ENCODE peak calls at places on chromosomes 16 and 17, in six cellular contexts. Q is effector memory CD4-positive, alpha-beta T cell; M is sigmoid colon; X is aorta; A is mesendoderm; G is breast epithelium. Y is an unnamed sample.

GRCh38 chr16:50448522-50448921 is 79.7 kb upstream of the BRD7 start:
- DNase-seq in X (no peak), G (no peak), Q (no peak), M (peak), A (peak), Y (no peak)

GRCh38 chr16:74837056-74837455 is 62.4 kb upstream of the FA2H start:
- DNase-seq in M (no peak), G (no peak), A (no peak), X (no peak), Q (no peak), Y (no peak)

GRCh38 chr16:75192606-75193264 is 14.2 kb downstream of the CTRB2 start:
- DNase-seq in Q (no peak), A (no peak), G (peak), X (peak), M (no peak), Y (no peak)

GRCh38 chr17:48995871-48996695 is 1.1 kb upstream of the IGF2BP1 start:
- DNase-seq in M (no peak), A (peak), X (no peak), Q (no peak), G (no peak), Y (peak)

GRCh38 chr17:58391302-58391984 is 25.9 kb downstream of the RNF43 start:
- DNase-seq in G (peak), Q (no peak), M (no peak), A (no peak), X (no peak), Y (no peak)

GRCh38 chr16:4327782-4328579 is 12.1 kb downstream of the GLIS2 start:
- DNase-seq in X (peak), M (peak), A (peak), Q (peak), G (peak), Y (no peak)

GRCh38 chr16:28157768-28158535 is 53.8 kb downstream of the XPO6 start:
- DNase-seq in A (no peak), Q (no peak), X (no peak), M (no peak), G (no peak), Y (no peak)

GRCh38 chr17:45129426-45129939 is 2.8 kb downstream of the PLCD3 start:
- DNase-seq in X (no peak), A (peak), Q (no peak), M (peak), G (peak), Y (no peak)

GRCh38 chr16:79754081-79754872 is 153.7 kb upstream of the MAF start:
- DNase-seq in G (no peak), X (no peak), M (no peak), A (peak), Q (no peak), Y (no peak)

GRCh38 chr16:2821483-2822157 is 4.6 kb downstream of the PRSS21 start:
- DNase-seq in A (no peak), G (no peak), X (peak), Q (no peak), M (peak), Y (no peak)

GRCh38 chr16:55487048-55487803 is 8.2 kb downstream of the MMP2 start:
- DNase-seq in M (peak), Q (no peak), X (no peak), A (no peak), G (no peak), Y (no peak)

GRCh38 chr16:16025214-16025968 is 76.0 kb downstream of the ABCC1 start:
- DNase-seq in A (no peak), M (no peak), X (peak), G (peak), Q (peak), Y (no peak)

GRCh38 chr17:31538080-31538762 is 146.7 kb downstream of the RAB11FIP4 start:
- DNase-seq in M (no peak), G (no peak), A (no peak), Q (no peak), X (no peak), Y (no peak)

GRCh38 chr16:53896711-53897110 is 192.8 kb downstream of the FTO start:
- DNase-seq in A (no peak), G (no peak), Q (no peak), X (no peak), M (no peak), Y (no peak)

GRCh38 chr17:72038427-72038826 is 82.4 kb upstream of the SOX9 start:
- DNase-seq in Q (no peak), G (no peak), X (no peak), A (no peak), M (no peak), Y (no peak)

GRCh38 chr17:8310601-8311123 is 621 bp downstream of the ARHGEF15 start:
- DNase-seq in X (no peak), A (no peak), M (no peak), Q (no peak), G (no peak), Y (no peak)

GRCh38 chr16:64137976-64138375 is 983.9 kb downstream of the CDH11 start:
- DNase-seq in A (no peak), M (no peak), X (no peak), G (no peak), Q (no peak), Y (no peak)

GRCh38 chr16:83402969-83403368 is 404.8 kb upstream of the HSBP1 start:
- DNase-seq in M (no peak), X (no peak), A (peak), Q (no peak), G (no peak), Y (no peak)

GRCh38 chr17:31561469-31562412 is 170.3 kb downstream of the RAB11FIP4 start:
- DNase-seq in A (peak), Q (no peak), G (no peak), X (no peak), M (no peak), Y (no peak)

GRCh38 chr16:1968146-1968953 is 1.7 kb downstream of the RNF151 start:
- DNase-seq in A (no peak), M (no peak), Q (no peak), G (no peak), X (no peak), Y (no peak)

GRCh38 chr17:73546770-73547345 is 97.4 kb downstream of the SDK2 start:
- DNase-seq in X (no peak), M (no peak), Q (no peak), A (peak), G (peak), Y (no peak)

GRCh38 chr17:38702900-38703741 is 2.0 kb upstream of the MLLT6 start:
- DNase-seq in G (no peak), A (no peak), Q (no peak), M (no peak), X (no peak), Y (no peak)

GRCh38 chr16:88770459-88771293 is 14.3 kb downstream of the PIEZO1 start:
- DNase-seq in X (no peak), M (peak), A (peak), Q (no peak), G (peak), Y (no peak)

GRCh38 chr16:84739349-84740124 is 39.7 kb downstream of the USP10 start:
- DNase-seq in G (no peak), Q (no peak), M (peak), A (no peak), X (no peak), Y (no peak)

GRCh38 chr16:27859020-27859419 is 204.5 kb downstream of the GSG1L start:
- DNase-seq in M (peak), A (peak), Q (no peak), G (no peak), X (no peak), Y (no peak)

GRCh38 chr17:76567634-76568432 is 17.8 kb downstream of the ST6GALNAC2 start:
- DNase-seq in X (no peak), G (no peak), M (no peak), Q (no peak), A (peak), Y (no peak)

GRCh38 chr16:67415872-67416793 is at the start of gene ZDHHC1:
- DNase-seq in A (peak), M (peak), X (peak), Q (no peak), G (peak), Y (no peak)

GRCh38 chr17:32673964-32674363 is 187.2 kb downstream of the CDK5R1 start:
- DNase-seq in G (no peak), Q (no peak), A (peak), X (no peak), M (no peak), Y (no peak)

GRCh38 chr16:4477966-4478365 is 1.8 kb downstream of the HMOX2 start:
- DNase-seq in X (no peak), G (no peak), A (peak), Q (no peak), M (no peak), Y (no peak)

GRCh38 chr16:88790312-88791150 is 5.5 kb upstream of the PIEZO1 start:
- DNase-seq in M (no peak), G (no peak), Q (peak), X (peak), A (no peak), Y (no peak)

GRCh38 chr16:17512636-17513220 is 42.0 kb upstream of the XYLT1 start:
- DNase-seq in A (no peak), M (no peak), G (no peak), X (no peak), Q (no peak), Y (no peak)

GRCh38 chr17:36938566-36939058 is 1.3 kb downstream of the LHX1 start:
- DNase-seq in Q (no peak), M (no peak), X (no peak), G (no peak), A (no peak), Y (no peak)

GRCh38 chr17:6305613-6306360 is 129.1 kb downstream of the AIPL1 start:
- DNase-seq in M (no peak), G (no peak), Q (no peak), X (no peak), A (no peak), Y (no peak)

GRCh38 chr17:2688351-2689342 is 22.9 kb downstream of the CLUH start:
- DNase-seq in A (peak), X (no peak), Q (no peak), M (peak), G (peak), Y (peak)

GRCh38 chr16:49278567-49278827 is 3.1 kb downstream of the CBLN1 start:
- DNase-seq in X (no peak), M (no peak), G (no peak), A (no peak), Q (no peak), Y (no peak)
- H3K4me3 ChIP-seq in X (no peak), M (no peak), G (no peak), A (no peak), Q (no peak), Y (peak)

GRCh38 chr17:29836643-29837042 is 93.4 kb downstream of the SSH2 start:
- DNase-seq in X (no peak), G (no peak), A (no peak), M (no peak), Q (no peak), Y (no peak)
- H3K27ac ChIP-seq in X (no peak), G (no peak), A (no peak), M (no peak), Q (no peak), Y (no peak)

GRCh38 chr17:40312893-40313659 is 4.1 kb downstream of the RARA start:
- DNase-seq in Q (no peak), X (no peak), G (no peak), A (no peak), M (peak), Y (peak)
- H3K4me3 ChIP-seq in Q (no peak), X (no peak), G (no peak), A (no peak), M (no peak), Y (no peak)

DNA sequence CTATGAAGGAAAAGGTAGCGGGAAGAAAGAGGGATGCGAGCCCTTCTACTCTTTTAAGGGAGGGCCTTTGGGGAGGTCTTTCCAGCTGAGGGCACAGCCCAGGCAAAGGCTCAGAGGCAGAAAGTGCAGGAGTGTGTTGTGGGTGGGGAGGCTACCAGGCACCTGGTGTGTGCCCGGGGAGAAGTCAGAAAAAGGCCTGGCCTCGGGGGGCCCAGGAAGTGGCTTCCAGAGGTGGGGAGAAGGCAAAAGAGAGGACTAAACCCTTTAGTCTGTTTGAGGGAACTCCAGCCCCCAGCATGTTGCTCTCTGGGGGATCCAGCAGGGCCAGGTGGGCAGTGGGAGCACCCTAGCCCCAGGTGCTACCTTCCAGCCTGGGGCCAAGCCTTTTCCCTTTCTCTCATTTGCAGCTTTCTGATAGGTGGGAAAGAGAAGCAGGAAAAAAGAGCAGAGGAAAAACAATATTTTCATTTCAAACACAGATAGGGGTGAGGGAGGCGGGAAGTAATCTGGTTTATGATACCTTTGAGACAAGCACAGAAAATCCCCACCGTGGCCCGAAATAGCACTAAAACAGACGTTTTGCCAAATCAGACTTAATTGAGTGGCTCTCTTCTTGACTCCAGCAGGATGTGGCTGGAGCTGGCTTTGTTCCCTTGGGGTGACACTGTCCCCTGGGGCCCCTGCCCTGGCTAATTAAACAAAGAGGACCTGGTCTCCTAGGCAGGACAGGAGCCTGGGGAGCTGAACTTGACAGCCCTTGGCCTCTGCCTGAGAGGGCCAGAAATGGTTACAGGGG is 10.4 kb downstream of the RAI1 start:
- DNase-seq in X (no peak), Q (no peak), G (no peak), A (no peak), M (no peak), Y (no peak)
- H3K27ac ChIP-seq in X (no peak), Q (no peak), G (peak), A (no peak), M (peak), Y (peak)

GRCh38 chr17:83174859-83175550 is 95.6 kb downstream of the METRNL start:
- DNase-seq in G (no peak), M (no peak), Q (no peak), X (peak), A (no peak), Y (peak)

GRCh38 chr17:83176272-83176955 is 97.0 kb downstream of the METRNL start:
- DNase-seq in A (no peak), X (peak), M (peak), G (peak), Q (no peak), Y (peak)

GRCh38 chr17:83175551-83176271 is 96.3 kb downstream of the METRNL start:
- DNase-seq in G (peak), Q (no peak), X (peak), M (no peak), A (no peak), Y (no peak)

GRCh38 chr17:83173180-83173996 is 94.0 kb downstream of the METRNL start:
- DNase-seq in G (peak), X (peak), M (peak), A (no peak), Q (no peak), Y (no peak)

GRCh38 chr17:83173997-83174858 is 94.8 kb downstream of the METRNL start:
- DNase-seq in Q (no peak), A (no peak), G (peak), M (peak), X (peak), Y (peak)
- H3K4me3 ChIP-seq in Q (no peak), A (no peak), G (no peak), M (no peak), X (no peak), Y (no peak)

GRCh38 chr17:67411396-67411795 is 34.3 kb downstream of the PITPNC1 start:
- DNase-seq in A (no peak), M (no peak), X (no peak), Q (no peak), G (no peak), Y (no peak)
- H3K27ac ChIP-seq in A (no peak), M (no peak), X (no peak), Q (no peak), G (no peak), Y (no peak)

GRCh38 chr17:28372945-28373274 is 1.4 kb downstream of the SARM1 start:
- DNase-seq in X (no peak), M (no peak), A (no peak), G (no peak), Q (no peak), Y (no peak)
- H3K4me3 ChIP-seq in X (no peak), M (no peak), A (no peak), G (peak), Q (no peak), Y (peak)

GRCh38 chr16:19861069-19861468 is 23.6 kb downstream of the GPRC5B start:
- DNase-seq in G (no peak), M (no peak), Q (no peak), A (peak), X (no peak), Y (no peak)
- H3K27ac ChIP-seq in G (peak), M (no peak), Q (no peak), A (peak), X (no peak), Y (no peak)

GRCh38 chr16:58516768-58517107 is 1.4 kb downstream of the SETD6 start:
- DNase-seq in Q (no peak), X (no peak), A (no peak), G (no peak), M (no peak), Y (no peak)
- H3K4me3 ChIP-seq in Q (peak), X (no peak), A (no peak), G (no peak), M (no peak), Y (no peak)

Y was measured in coronary artery.